ENCODE peak calls at places on chromosomes 5 and 9, in ten cellular contexts. One of them, this sample, is unnamed.

GRCh38 chr5:32158679-32158975 is 15.5 kb downstream of the GOLPH3 start:
- DNase-seq in prostate gland: no peak
- DNase-seq in adrenal gland: no peak
- DNase-seq in lower leg skin: no peak
- DNase-seq in tibial nerve: no peak
- DNase-seq in ovary: no peak
- DNase-seq in H1: no peak
- DNase-seq in heart left ventricle: no peak
- DNase-seq in right lobe of liver: no peak
- DNase-seq in transverse colon: no peak
- DNase-seq in this sample: no peak

GRCh38 chr5:113142186-113142585 is 165.6 kb downstream of the DCP2 start:
- DNase-seq in prostate gland: no peak
- DNase-seq in adrenal gland: no peak
- DNase-seq in lower leg skin: no peak
- DNase-seq in tibial nerve: no peak
- DNase-seq in ovary: no peak
- DNase-seq in H1: peak; percentile 20
- DNase-seq in heart left ventricle: no peak
- DNase-seq in right lobe of liver: no peak
- DNase-seq in transverse colon: no peak
- DNase-seq in this sample: no peak

GRCh38 chr5:142929602-142930001 is 159.4 kb downstream of the ARHGAP26 start:
- DNase-seq in prostate gland: no peak
- DNase-seq in adrenal gland: no peak
- DNase-seq in lower leg skin: no peak
- DNase-seq in tibial nerve: no peak
- DNase-seq in ovary: no peak
- DNase-seq in H1: no peak
- DNase-seq in heart left ventricle: peak; percentile 53
- DNase-seq in right lobe of liver: no peak
- DNase-seq in transverse colon: peak; percentile 13
- DNase-seq in this sample: no peak

GRCh38 chr5:50978903-50979302 is 312.5 kb downstream of the PARP8 start:
- DNase-seq in prostate gland: no peak
- DNase-seq in adrenal gland: no peak
- DNase-seq in lower leg skin: no peak
- DNase-seq in tibial nerve: no peak
- DNase-seq in ovary: no peak
- DNase-seq in H1: no peak
- DNase-seq in heart left ventricle: no peak
- DNase-seq in right lobe of liver: no peak
- DNase-seq in transverse colon: no peak
- DNase-seq in this sample: no peak

GRCh38 chr9:4365055-4365454 is 65.2 kb upstream of the GLIS3 start:
- DNase-seq in prostate gland: no peak
- DNase-seq in adrenal gland: no peak
- DNase-seq in lower leg skin: no peak
- DNase-seq in tibial nerve: no peak
- DNase-seq in ovary: no peak
- DNase-seq in H1: no peak
- DNase-seq in heart left ventricle: no peak
- DNase-seq in right lobe of liver: no peak
- DNase-seq in transverse colon: no peak
- DNase-seq in this sample: no peak

GRCh38 chr5:69213513-69214215 is 21.0 kb upstream of the CDK7 start:
- DNase-seq in prostate gland: no peak
- DNase-seq in adrenal gland: no peak
- DNase-seq in lower leg skin: no peak
- DNase-seq in tibial nerve: no peak
- DNase-seq in ovary: no peak
- DNase-seq in H1: no peak
- DNase-seq in heart left ventricle: no peak
- DNase-seq in right lobe of liver: no peak
- DNase-seq in transverse colon: no peak
- DNase-seq in this sample: no peak

GRCh38 chr5:58064799-58065198 is 395.1 kb downstream of the PLK2 start:
- DNase-seq in prostate gland: no peak
- DNase-seq in adrenal gland: no peak
- DNase-seq in lower leg skin: no peak
- DNase-seq in tibial nerve: no peak
- DNase-seq in ovary: no peak
- DNase-seq in H1: no peak
- DNase-seq in heart left ventricle: no peak
- DNase-seq in right lobe of liver: no peak
- DNase-seq in transverse colon: no peak
- DNase-seq in this sample: no peak

GRCh38 chr5:67815455-67816391 is 399.8 kb upstream of the PIK3R1 start:
- DNase-seq in prostate gland: peak; percentile 13
- DNase-seq in adrenal gland: peak; percentile 59
- DNase-seq in lower leg skin: no peak
- DNase-seq in tibial nerve: peak; percentile 19
- DNase-seq in ovary: peak; percentile 40
- DNase-seq in H1: no peak
- DNase-seq in heart left ventricle: peak; percentile 40
- DNase-seq in right lobe of liver: peak; percentile 68
- DNase-seq in transverse colon: no peak
- DNase-seq in this sample: no peak

GRCh38 chr5:115873392-115873791 is 31.7 kb downstream of the AP3S1 start:
- DNase-seq in prostate gland: no peak
- DNase-seq in adrenal gland: no peak
- DNase-seq in lower leg skin: no peak
- DNase-seq in tibial nerve: no peak
- DNase-seq in ovary: no peak
- DNase-seq in H1: no peak
- DNase-seq in heart left ventricle: no peak
- DNase-seq in right lobe of liver: no peak
- DNase-seq in transverse colon: no peak
- DNase-seq in this sample: no peak

GRCh38 chr5:139394654-139395566 is at the start of gene PROB1:
- DNase-seq in prostate gland: no peak
- DNase-seq in adrenal gland: peak; percentile 81
- DNase-seq in lower leg skin: no peak
- DNase-seq in tibial nerve: no peak
- DNase-seq in ovary: no peak
- DNase-seq in H1: no peak
- DNase-seq in heart left ventricle: peak; percentile 74
- DNase-seq in right lobe of liver: no peak
- DNase-seq in transverse colon: no peak
- DNase-seq in this sample: peak; percentile 82
- TF ChIP-seq POLR2A in prostate gland: no peak
- TF ChIP-seq POLR2A in adrenal gland: peak; percentile 52
- TF ChIP-seq POLR2A in lower leg skin: no peak
- TF ChIP-seq POLR2A in tibial nerve: no peak
- TF ChIP-seq POLR2A in ovary: no peak
- TF ChIP-seq POLR2A in H1: no peak
- TF ChIP-seq POLR2A in heart left ventricle: peak; percentile 58
- TF ChIP-seq POLR2A in right lobe of liver: peak; percentile 15
- TF ChIP-seq POLR2A in transverse colon: no peak
- TF ChIP-seq POLR2A in this sample: no peak

DNA sequence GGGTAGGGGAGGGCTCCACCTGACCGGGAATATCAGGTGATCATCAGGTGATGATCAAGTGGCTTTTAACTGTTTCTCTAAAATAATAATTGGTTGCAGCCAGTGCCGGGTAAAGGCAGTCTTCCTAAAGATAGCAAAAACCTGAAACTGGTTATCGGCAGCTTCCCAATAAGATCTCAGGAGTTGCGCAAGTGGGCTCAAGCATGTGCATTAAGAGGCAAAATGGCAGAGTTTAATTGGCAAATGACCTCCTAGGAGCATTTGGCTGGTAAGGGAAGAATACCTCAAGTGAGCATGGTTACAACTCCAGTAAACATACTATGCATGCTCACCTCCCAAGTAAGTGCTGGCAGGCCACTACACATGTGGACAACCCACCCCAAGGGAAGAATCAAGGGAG is 4.2 kb downstream of the C1QTNF3 start:
- DNase-seq in prostate gland: no peak
- DNase-seq in adrenal gland: no peak
- DNase-seq in lower leg skin: no peak
- DNase-seq in tibial nerve: no peak
- DNase-seq in ovary: no peak
- DNase-seq in H1: no peak
- DNase-seq in heart left ventricle: no peak
- DNase-seq in right lobe of liver: no peak
- DNase-seq in transverse colon: no peak
- DNase-seq in this sample: no peak
- H3K4me3 ChIP-seq in prostate gland: no peak overlapping the region
- H3K4me3 ChIP-seq in adrenal gland: no peak overlapping the region
- H3K4me3 ChIP-seq in lower leg skin: no peak overlapping the region
- H3K4me3 ChIP-seq in tibial nerve: no peak overlapping the region
- H3K4me3 ChIP-seq in ovary: no peak overlapping the region
- H3K4me3 ChIP-seq in H1: no peak overlapping the region
- H3K4me3 ChIP-seq in heart left ventricle: no peak overlapping the region
- H3K4me3 ChIP-seq in right lobe of liver: no peak overlapping the region
- H3K4me3 ChIP-seq in transverse colon: no peak overlapping the region
- H3K4me3 ChIP-seq in this sample: no peak overlapping the region

GRCh38 chr5:179697993-179698934 is 503 bp upstream of the CANX start:
- DNase-seq in prostate gland: peak; percentile 99
- DNase-seq in adrenal gland: peak; percentile 100
- DNase-seq in lower leg skin: peak; percentile 99
- DNase-seq in tibial nerve: peak; percentile 97
- DNase-seq in ovary: peak; percentile 99
- DNase-seq in H1: peak; percentile 98
- DNase-seq in heart left ventricle: peak; percentile 99
- DNase-seq in right lobe of liver: peak; percentile 99
- DNase-seq in transverse colon: peak; percentile 99
- DNase-seq in this sample: peak; percentile 100
- TF ChIP-seq POLR2A in prostate gland: peak; percentile 82
- TF ChIP-seq POLR2A in adrenal gland: peak; percentile 92
- TF ChIP-seq POLR2A in lower leg skin: no peak
- TF ChIP-seq POLR2A in tibial nerve: no peak
- TF ChIP-seq POLR2A in ovary: peak; percentile 71
- TF ChIP-seq POLR2A in H1: peak; percentile 82
- TF ChIP-seq POLR2A in heart left ventricle: peak; percentile 89
- TF ChIP-seq POLR2A in right lobe of liver: peak; percentile 83
- TF ChIP-seq POLR2A in transverse colon: peak; percentile 93
- TF ChIP-seq POLR2A in this sample: peak; percentile 85

GRCh38 chr5:172764861-172765765 is 5.9 kb downstream of the DUSP1 start:
- DNase-seq in prostate gland: peak; percentile 98
- DNase-seq in adrenal gland: peak; percentile 100
- DNase-seq in lower leg skin: peak; percentile 99
- DNase-seq in tibial nerve: peak; percentile 86
- DNase-seq in ovary: peak; percentile 98
- DNase-seq in H1: peak; percentile 90
- DNase-seq in heart left ventricle: peak; percentile 96
- DNase-seq in right lobe of liver: peak; percentile 95
- DNase-seq in transverse colon: peak; percentile 95
- DNase-seq in this sample: peak; percentile 98
- H3K4me3 ChIP-seq in prostate gland: peak overlapping the region; percentile 92
- H3K4me3 ChIP-seq in adrenal gland: peak overlapping the region; percentile 90
- H3K4me3 ChIP-seq in lower leg skin: no peak overlapping the region
- H3K4me3 ChIP-seq in tibial nerve: no peak overlapping the region
- H3K4me3 ChIP-seq in ovary: peak overlapping the region; percentile 82
- H3K4me3 ChIP-seq in H1: peak overlapping the region; percentile 56
- H3K4me3 ChIP-seq in heart left ventricle: peak overlapping the region; percentile 90
- H3K4me3 ChIP-seq in right lobe of liver: peak overlapping the region; percentile 22
- H3K4me3 ChIP-seq in transverse colon: peak overlapping the region; percentile 26
- H3K4me3 ChIP-seq in this sample: peak overlapping the region; percentile 18

GRCh38 chr9:125238127-125238914 is 2.8 kb downstream of the HSPA5 start:
- DNase-seq in prostate gland: no peak
- DNase-seq in adrenal gland: no peak
- DNase-seq in lower leg skin: no peak
- DNase-seq in tibial nerve: no peak
- DNase-seq in ovary: no peak
- DNase-seq in H1: no peak
- DNase-seq in heart left ventricle: no peak
- DNase-seq in right lobe of liver: no peak
- DNase-seq in transverse colon: no peak
- DNase-seq in this sample: no peak
- TF ChIP-seq POLR2A in prostate gland: no peak
- TF ChIP-seq POLR2A in adrenal gland: no peak
- TF ChIP-seq POLR2A in lower leg skin: no peak
- TF ChIP-seq POLR2A in tibial nerve: no peak
- TF ChIP-seq POLR2A in ovary: no peak
- TF ChIP-seq POLR2A in H1: peak; percentile 43
- TF ChIP-seq POLR2A in heart left ventricle: no peak
- TF ChIP-seq POLR2A in right lobe of liver: no peak
- TF ChIP-seq POLR2A in transverse colon: no peak
- TF ChIP-seq POLR2A in this sample: no peak

GRCh38 chr5:37208883-37209808 is 40.0 kb downstream of the CPLANE1 start:
- DNase-seq in prostate gland: no peak
- DNase-seq in adrenal gland: peak; percentile 61
- DNase-seq in lower leg skin: no peak
- DNase-seq in tibial nerve: no peak
- DNase-seq in ovary: peak; percentile 24
- DNase-seq in H1: no peak
- DNase-seq in heart left ventricle: peak; percentile 32
- DNase-seq in right lobe of liver: no peak
- DNase-seq in transverse colon: no peak
- DNase-seq in this sample: no peak
- H3K4me3 ChIP-seq in prostate gland: no peak overlapping the region
- H3K4me3 ChIP-seq in adrenal gland: no peak overlapping the region
- H3K4me3 ChIP-seq in lower leg skin: no peak overlapping the region
- H3K4me3 ChIP-seq in tibial nerve: no peak overlapping the region
- H3K4me3 ChIP-seq in ovary: no peak overlapping the region
- H3K4me3 ChIP-seq in H1: no peak overlapping the region
- H3K4me3 ChIP-seq in heart left ventricle: peak overlapping the region; percentile 30
- H3K4me3 ChIP-seq in right lobe of liver: no peak overlapping the region
- H3K4me3 ChIP-seq in transverse colon: no peak overlapping the region
- H3K4me3 ChIP-seq in this sample: no peak overlapping the region

This sample was measured in spleen.